ENCODE peak calls at places on chromosomes 1 and 21, in four cellular contexts. U is GM23248, B is hepatocyte, D is OCI-LY7. I is an unnamed sample. For H3K79me2, the result is how much of the 10 kb centered on the place peaks cover.

GRCh38 chr1:224503161-224504118 is 68.8 kb upstream of the WDR26 start:
- DNase-seq in U (peak), D (peak), B (peak), I (peak)

GRCh38 chr1:186082235-186082937 is 292.7 kb downstream of the TPR start:
- DNase-seq in U (peak), D (peak), B (peak), I (no peak)

GRCh38 chr21:26550357-26550756 is 22.7 kb downstream of the CYYR1 start:
- DNase-seq in D (no peak), U (peak), B (no peak), I (no peak)

GRCh38 chr1:7583291-7584096 is 187.6 kb upstream of the VAMP3 start:
- DNase-seq in D (no peak), B (no peak), U (no peak), I (no peak)

GRCh38 chr1:32816676-32817158 is 441 bp downstream of the YARS1 start:
- DNase-seq in U (peak), B (peak), D (no peak), I (no peak)

GRCh38 chr1:147388969-147389368 is 146.5 kb downstream of the CHD1L start:
- DNase-seq in B (no peak), D (no peak), U (no peak), I (no peak)

GRCh38 chr1:248821101-248821500 is 4.6 kb downstream of the SH3BP5L start:
- DNase-seq in D (no peak), B (no peak), U (peak), I (no peak)

GRCh38 chr1:3082571-3083516 is 13.8 kb downstream of the PRDM16 start:
- DNase-seq in B (no peak), D (no peak), U (no peak), I (no peak)

GRCh38 chr1:9297831-9298230 is 5.1 kb downstream of the SPSB1 start:
- DNase-seq in D (no peak), B (no peak), U (no peak), I (no peak)

GRCh38 chr1:9294910-9295636 is 2.4 kb downstream of the SPSB1 start:
- DNase-seq in D (peak), U (peak), B (peak), I (peak)

GRCh38 chr1:9296850-9297249 is 4.2 kb downstream of the SPSB1 start:
- DNase-seq in U (no peak), D (no peak), B (no peak), I (no peak)

GRCh38 chr1:9294440-9294773 is 1.7 kb downstream of the SPSB1 start:
- DNase-seq in U (peak), B (peak), D (peak), I (no peak)

DNA sequence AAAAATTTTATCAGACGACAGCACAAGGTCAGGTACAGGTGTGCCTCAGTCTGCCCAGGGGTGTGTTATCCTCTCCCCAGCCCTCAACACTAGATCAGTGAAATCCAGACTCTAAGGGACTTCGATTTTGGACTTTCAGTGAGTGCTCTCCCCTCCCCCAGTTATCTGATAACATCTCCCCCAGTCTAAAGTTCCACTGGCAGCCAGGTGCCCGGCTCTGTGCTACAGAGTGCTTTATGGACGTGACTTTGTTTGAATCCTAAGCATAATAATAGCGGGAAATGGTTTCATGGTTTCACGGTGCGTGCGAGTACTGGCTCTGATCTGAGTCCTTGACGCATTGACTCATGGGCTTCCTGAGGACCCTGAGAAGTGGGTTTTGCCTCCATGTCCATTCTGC is 3.2 kb downstream of the SPSB1 start:
- DNase-seq in B (no peak), D (no peak), U (no peak), I (no peak)
- H3K79me2 ChIP-seq in B (half or more), D (under half), U (half or more), I (under half)

GRCh38 chr1:28143496-28144202 is 32.8 kb downstream of the PTAFR start:
- DNase-seq in D (no peak), U (no peak), B (no peak), I (no peak)

GRCh38 chr1:28145728-28146127 is 30.8 kb downstream of the PTAFR start:
- DNase-seq in U (no peak), B (no peak), D (no peak), I (no peak)

GRCh38 chr1:28147264-28148094 is 29.0 kb downstream of the PTAFR start:
- DNase-seq in D (peak), B (no peak), U (no peak), I (peak)

GRCh38 chr1:28141685-28142084 is 34.8 kb downstream of the PTAFR start:
- DNase-seq in U (no peak), D (no peak), B (no peak), I (no peak)

DNA sequence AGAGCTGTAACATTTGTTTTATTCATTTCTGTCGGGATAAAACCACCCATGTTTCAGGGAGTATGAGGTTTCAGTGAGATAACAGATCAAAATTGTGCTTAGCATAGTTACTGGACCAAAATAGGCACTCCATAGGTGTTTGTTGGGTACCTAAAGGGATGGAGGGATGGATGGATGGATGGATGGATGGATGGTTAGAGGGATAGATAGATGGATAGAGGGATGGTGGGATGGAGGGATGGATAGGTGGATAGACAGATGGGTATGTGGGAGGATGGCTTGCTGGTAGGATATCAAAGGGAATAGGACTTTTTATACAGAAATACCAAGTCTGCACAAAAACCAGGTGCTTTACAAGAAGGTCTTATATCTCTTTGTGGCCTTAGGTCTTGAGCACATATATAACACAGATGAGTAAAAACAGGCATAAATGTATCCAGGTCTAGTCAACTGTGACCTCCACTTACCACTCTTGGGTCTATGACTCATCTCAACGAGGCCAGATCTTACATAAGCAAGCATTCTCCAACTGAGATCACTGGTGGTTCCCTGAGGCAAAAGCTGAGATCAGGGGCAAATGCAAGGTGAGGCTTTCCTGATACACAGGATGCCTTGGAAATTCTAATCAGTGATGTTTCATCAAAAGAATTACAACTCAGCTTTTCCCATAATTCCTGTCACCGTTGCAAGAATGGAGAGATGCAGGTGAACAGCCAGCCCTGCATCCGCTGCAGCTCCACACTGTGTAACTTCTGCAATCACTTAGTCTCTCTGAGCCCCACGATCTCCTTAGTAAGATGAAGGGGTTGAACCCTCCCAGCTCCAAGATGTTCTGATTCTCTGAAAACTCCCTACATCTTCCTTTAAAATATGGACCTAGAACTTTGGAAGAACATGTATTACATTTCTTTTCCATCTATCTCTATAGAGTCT is 32.0 kb downstream of the PTAFR start:
- DNase-seq in B (no peak), U (peak), D (peak), I (no peak)
- TF ChIP-seq EZH2phosphoT487 in B (no peak), U (no peak), D (no peak), I (no peak)

GRCh38 chr1:27006683-27007082 is 6.0 kb downstream of the TENT5B start:
- DNase-seq in D (no peak), U (no peak), B (no peak), I (no peak)

GRCh38 chr1:27005166-27005530 is 7.5 kb downstream of the TENT5B start:
- DNase-seq in U (no peak), D (no peak), B (no peak), I (no peak)

GRCh38 chr1:27003745-27004470 is 8.7 kb downstream of the TENT5B start:
- DNase-seq in D (no peak), U (no peak), B (peak), I (no peak)

GRCh38 chr1:27004471-27005165 is 8.0 kb downstream of the TENT5B start:
- DNase-seq in U (no peak), D (no peak), B (peak), I (no peak)

DNA sequence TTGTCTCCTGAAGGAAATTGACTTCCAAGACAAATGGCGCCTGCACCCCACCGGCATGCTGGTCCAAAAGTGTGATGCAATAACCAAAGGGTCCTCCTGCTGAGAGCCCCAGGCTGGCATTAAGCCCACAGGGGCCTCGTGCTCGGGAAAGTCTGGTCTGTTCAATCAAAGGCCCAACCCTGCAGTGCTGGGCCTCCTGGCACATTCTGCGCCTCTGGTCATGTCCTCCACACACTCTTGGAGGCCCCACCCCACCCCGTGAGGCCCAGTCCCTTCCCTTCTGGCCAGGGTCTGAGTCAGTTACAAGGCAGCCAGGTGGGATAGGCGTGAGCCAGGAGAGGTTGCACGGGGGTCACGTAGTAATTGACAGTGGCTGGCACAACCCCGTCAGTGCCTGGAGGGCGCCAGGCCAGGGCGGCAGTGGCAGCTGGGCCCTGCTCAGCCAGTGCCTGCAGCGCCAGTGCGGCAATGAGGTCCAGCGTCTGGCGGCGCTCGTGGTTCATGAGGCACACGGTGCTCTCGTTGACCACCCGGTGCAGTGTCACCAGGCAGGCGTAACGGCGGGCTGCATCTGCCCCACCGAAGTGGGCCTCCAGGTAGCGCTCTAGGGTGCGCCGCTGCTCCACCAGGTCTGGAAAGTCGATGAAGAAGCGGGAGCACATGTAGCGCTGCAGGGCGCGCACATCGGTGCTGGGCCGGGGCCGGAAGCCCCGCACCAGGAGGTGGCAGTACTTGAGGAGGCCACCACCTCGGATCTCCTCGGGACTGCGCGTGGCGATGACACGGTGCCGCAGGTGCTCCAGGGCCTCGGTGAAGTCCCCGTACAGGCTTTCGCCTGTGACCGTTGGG is 6.8 kb downstream of the TENT5B start:
- DNase-seq in D (no peak), B (peak), U (no peak), I (no peak)
- H2AFZ ChIP-seq in D (no peak), B (no peak), U (no peak), I (no peak)

GRCh38 chr21:15063081-15063820 is 1.5 kb downstream of the NRIP1 start:
- DNase-seq in D (no peak), B (peak), U (peak), I (peak)
- H3K79me2 ChIP-seq in D (under half), B (half or more), U (half or more), I (under half)

DNA sequence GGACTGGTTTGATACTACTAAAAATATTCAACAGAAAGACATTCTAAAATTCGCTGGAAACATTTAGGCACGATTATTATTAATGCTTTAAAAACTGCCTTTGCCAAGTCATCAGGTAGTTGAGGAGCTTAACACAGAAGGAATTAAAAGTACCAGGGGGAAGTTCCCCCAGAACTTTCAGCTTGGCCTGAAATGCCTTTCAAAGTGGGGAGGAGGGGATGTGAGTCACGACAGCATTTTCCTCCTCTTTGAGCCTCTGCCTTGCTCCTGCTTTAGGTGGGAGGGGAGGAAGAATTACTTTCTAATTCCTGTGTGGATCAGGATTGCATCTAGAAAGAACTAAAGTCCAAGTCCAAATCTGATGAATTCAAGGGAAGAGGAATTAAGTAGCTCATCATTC is 183.6 kb downstream of the CLIC6 start:
- DNase-seq in D (no peak), B (no peak), U (peak), I (no peak)
- TF ChIP-seq EZH2phosphoT487 in D (no peak), B (no peak), U (no peak), I (no peak)

GRCh38 chr1:151051356-151052009 is 3.9 kb downstream of the C1orf56 start:
- DNase-seq in U (no peak), D (no peak), B (no peak), I (no peak)

GRCh38 chr1:151047925-151048644 is 534 bp downstream of the C1orf56 start:
- DNase-seq in D (no peak), U (peak), B (peak), I (peak)

GRCh38 chr1:151048645-151049032 is 1.1 kb downstream of the C1orf56 start:
- DNase-seq in U (no peak), B (no peak), D (no peak), I (no peak)

GRCh38 chr1:151049458-151049857 is 1.9 kb downstream of the C1orf56 start:
- DNase-seq in D (no peak), U (no peak), B (no peak), I (no peak)

GRCh38 chr1:151050051-151050688 is 2.6 kb downstream of the C1orf56 start:
- DNase-seq in U (no peak), B (no peak), D (no peak), I (no peak)
- H2AFZ ChIP-seq in U (no peak), B (no peak), D (no peak), I (no peak)

GRCh38 chr1:154170547-154171221 is 15.8 kb upstream of the NUP210L start:
- DNase-seq in D (no peak), U (peak), B (no peak), I (no peak)
- H3K79me2 ChIP-seq in D (under half), U (half or more), B (half or more), I (half or more)

GRCh38 chr1:199855580-199855979 is 171.9 kb upstream of the NR5A2 start:
- DNase-seq in B (no peak), U (peak), D (no peak), I (no peak)
- TF ChIP-seq EZH2phosphoT487 in B (no peak), U (no peak), D (no peak), I (no peak)

I was measured in MM.1S.